ENCODE peak calls at places on chromosomes 1 and 21, in nine cellular contexts. L is natural killer cell; H is stimulated activated naive CD8-positive, alpha-beta T cell treated with anti-CD3 and anti-CD28 coated beads, Interleukin-15, Interleukin-2, amounts not matched to agents 100 U/mL and 50 U/mL, for 24 hours; V is CD8-positive, alpha-beta T cell; M is body of pancreas; R is activated naive CD8-positive, alpha-beta T cell treated with anti-CD3 and anti-CD28 coated beads, Interleukin-2, amount 10 ng/mL, durations not matched to agents 7 days and 5 days; S is T-cell; Z is activated CD8-positive, alpha-beta T cell treated with anti-CD3 and anti-CD28 coated beads for 36 hours; J is left cardiac atrium. W is an unnamed sample.

GRCh38 chr1:209655832-209656231 is 3.6 kb upstream of the LAMB3 start:
- ATAC-seq in L (no peak), H (no peak), V (no peak), M (no peak), R (no peak), S (no peak), Z (no peak), J (no peak), W (no peak)

GRCh38 chr1:19846338-19846737 is 31.3 kb upstream of the RNF186 start:
- ATAC-seq in L (no peak), H (no peak), V (no peak), M (no peak), R (no peak), S (no peak), Z (no peak), J (no peak), W (no peak)

GRCh38 chr1:109903371-109903930 is 7.2 kb upstream of the CSF1 start:
- ATAC-seq in L (no peak), H (no peak), V (no peak), M (no peak), R (no peak), S (no peak), Z (no peak), J (no peak), W (no peak)

GRCh38 chr1:156801409-156802121 is 15.1 kb downstream of the SH2D2A start:
- ATAC-seq in L (no peak), H (peak), V (no peak), M (peak), R (no peak), S (no peak), Z (no peak), J (peak), W (peak)

GRCh38 chr1:203325418-203326091 is 20.2 kb downstream of the BTG2 start:
- ATAC-seq in L (no peak), H (no peak), V (no peak), M (no peak), R (no peak), S (no peak), Z (no peak), J (no peak), W (no peak)

GRCh38 chr1:241895013-241895412 is 47.0 kb downstream of the EXO1 start:
- ATAC-seq in L (no peak), H (no peak), V (no peak), M (no peak), R (no peak), S (no peak), Z (no peak), J (no peak), W (no peak)

GRCh38 chr1:6731905-6732304 is 30.3 kb upstream of the DNAJC11 start:
- ATAC-seq in L (no peak), H (no peak), V (no peak), M (no peak), R (no peak), S (no peak), Z (no peak), J (no peak), W (no peak)

GRCh38 chr1:51954783-51955182 is 35.7 kb downstream of the RAB3B start:
- ATAC-seq in L (no peak), H (no peak), V (no peak), M (no peak), R (no peak), S (no peak), Z (no peak), J (no peak), W (no peak)

GRCh38 chr1:246571953-246572352 is 5.7 kb downstream of the CNST start:
- ATAC-seq in L (no peak), H (peak), V (no peak), M (no peak), R (no peak), S (no peak), Z (no peak), J (no peak), W (no peak)

GRCh38 chr1:43520100-43520828 is 10.4 kb upstream of the PTPRF start:
- ATAC-seq in L (no peak), H (no peak), V (no peak), M (no peak), R (no peak), S (no peak), Z (no peak), J (no peak), W (no peak)

GRCh38 chr1:68083686-68084085 is 33.3 kb upstream of the DIRAS3 start:
- ATAC-seq in L (no peak), H (no peak), V (no peak), M (no peak), R (no peak), S (no peak), Z (no peak), J (no peak), W (no peak)

GRCh38 chr1:119986007-119986497 is 83.4 kb downstream of the NOTCH2 start:
- ATAC-seq in L (no peak), H (no peak), V (no peak), M (no peak), R (no peak), S (no peak), Z (no peak), J (no peak), W (no peak)

GRCh38 chr1:11352058-11352715 is 79.2 kb downstream of the UBIAD1 start:
- ATAC-seq in L (no peak), H (no peak), V (no peak), M (no peak), R (no peak), S (no peak), Z (no peak), J (no peak), W (no peak)

GRCh38 chr1:157948547-157949152 is 44.8 kb upstream of the KIRREL1 start:
- ATAC-seq in L (no peak), H (no peak), V (no peak), M (peak), R (no peak), S (no peak), Z (no peak), J (peak), W (no peak)

GRCh38 chr1:26739251-26739914 is 43.6 kb downstream of the ARID1A start:
- ATAC-seq in L (no peak), H (peak), V (peak), M (no peak), R (no peak), S (peak), Z (peak), J (no peak), W (peak)

GRCh38 chr1:21863981-21864380 is 51.9 kb downstream of the LDLRAD2 start:
- ATAC-seq in L (no peak), H (no peak), V (no peak), M (no peak), R (no peak), S (no peak), Z (no peak), J (peak), W (no peak)

GRCh38 chr21:38448619-38449186 is 49.6 kb downstream of the ERG start:
- ATAC-seq in L (no peak), H (no peak), V (no peak), M (no peak), R (no peak), S (no peak), Z (no peak), J (no peak), W (no peak)

GRCh38 chr1:81710858-81711257 is 89.9 kb upstream of the ADGRL2 start:
- ATAC-seq in L (no peak), H (no peak), V (no peak), M (no peak), R (no peak), S (no peak), Z (no peak), J (no peak), W (no peak)

GRCh38 chr21:31136891-31137290 is 98.6 kb upstream of the KRTAP19-8 start:
- ATAC-seq in L (no peak), H (no peak), V (no peak), M (no peak), R (no peak), S (no peak), Z (no peak), J (peak), W (no peak)

GRCh38 chr1:175145899-175146298 is 46.7 kb downstream of the KIAA0040 start:
- ATAC-seq in L (no peak), H (no peak), V (no peak), M (no peak), R (no peak), S (no peak), Z (no peak), J (no peak), W (no peak)

GRCh38 chr1:160346953-160347352 is 3.8 kb downstream of the NCSTN start:
- ATAC-seq in L (peak), H (no peak), V (no peak), M (no peak), R (no peak), S (no peak), Z (no peak), J (no peak), W (no peak)

GRCh38 chr1:37519613-37520012 is 5.0 kb upstream of the MEAF6 start:
- ATAC-seq in L (no peak), H (peak), V (peak), M (no peak), R (peak), S (no peak), Z (peak), J (no peak), W (no peak)

GRCh38 chr1:6961905-6962304 is 176.7 kb downstream of the CAMTA1 start:
- ATAC-seq in L (no peak), H (no peak), V (peak), M (no peak), R (peak), S (no peak), Z (no peak), J (no peak), W (no peak)